ENCODE peak calls at places on chromosomes 4 and X, in ten cellular contexts. J is left ventricle myocardium inferior; W is WERI-Rb-1; Q is cardiac muscle cell; T is CD4-positive, alpha-beta memory T cell; K is effector memory CD4-positive, alpha-beta T cell; U is endodermal cell; I is fibroblast of pulmonary artery; F is aorta; R is skeletal muscle cell. G is an unnamed sample.

GRCh38 chrX:53362439-53362838 is 60.0 kb downstream of the SMC1A start:
- DNase-seq in F (no peak), K (no peak), R (no peak), T (no peak), J (no peak), Q (no peak), W (no peak), I (no peak), U (no peak), G (no peak)

GRCh38 chr4:19675172-19675811 is 576.4 kb upstream of the SLIT2 start:
- DNase-seq in I (peak; percentile 39), F (no peak), T (no peak), W (no peak), J (no peak), K (no peak), R (peak; percentile 23), U (no peak), Q (no peak), G (no peak)

GRCh38 chr4:123624959-123625358 is 228.4 kb downstream of the SPRY1 start:
- DNase-seq in T (peak; percentile 8), Q (no peak), F (no peak), K (no peak), W (no peak), U (no peak), I (no peak), J (no peak), R (no peak), G (no peak)

GRCh38 chrX:43716696-43717095 is 60.6 kb downstream of the MAOA start:
- DNase-seq in I (no peak), W (no peak), U (no peak), F (no peak), Q (no peak), J (no peak), T (no peak), K (no peak), R (no peak), G (no peak)

GRCh38 chrX:72020788-72021187 is 110.1 kb downstream of the NHSL2 start:
- DNase-seq in T (no peak), I (no peak), J (no peak), W (no peak), Q (no peak), R (no peak), U (peak; percentile 20), F (no peak), K (no peak), G (no peak)

GRCh38 chr4:167989815-167990214 is 102.5 kb upstream of the ANXA10 start:
- DNase-seq in R (no peak), Q (no peak), I (peak; percentile 22), U (no peak), W (no peak), F (no peak), K (no peak), J (no peak), T (no peak), G (no peak)

GRCh38 chrX:2188316-2188715 is 312.5 kb downstream of the DHRSX start:
- DNase-seq in F (no peak), K (no peak), J (no peak), R (no peak), U (peak; percentile 70), I (no peak), T (no peak), Q (no peak), W (no peak), G (no peak)

GRCh38 chr4:69503558-69503957 is 7.9 kb upstream of the UGT2B4 start:
- DNase-seq in R (no peak), Q (no peak), W (no peak), T (no peak), J (no peak), U (peak; percentile 77), I (no peak), F (no peak), K (no peak), G (no peak)

GRCh38 chr4:148054275-148054674 is 322.4 kb downstream of the ARHGAP10 start:
- DNase-seq in U (no peak), K (no peak), T (no peak), J (no peak), F (no peak), R (peak; percentile 5), W (peak; percentile 92), I (no peak), Q (no peak), G (peak; percentile 19)

GRCh38 chr4:149911995-149912394 is 96.4 kb upstream of the IQCM start:
- DNase-seq in F (no peak), W (no peak), J (no peak), K (no peak), T (no peak), U (no peak), R (no peak), I (no peak), Q (no peak), G (no peak)

GRCh38 chr4:85127653-85128052 is 161.2 kb upstream of the WDFY3 start:
- DNase-seq in K (no peak), R (no peak), Q (peak; percentile 56), I (peak; percentile 49), U (peak; percentile 92), J (no peak), T (no peak), W (peak; percentile 48), F (no peak), G (no peak)

GRCh38 chrX:119790977-119791436 is 423 bp downstream of the RPL39 start:
- DNase-seq in R (no peak), U (peak; percentile 47), J (no peak), K (peak; percentile 1), W (peak; percentile 14), I (peak; percentile 47), F (no peak), Q (peak; percentile 17), T (peak; percentile 42), G (no peak)

GRCh38 chr4:174669278-174669677 is 147.0 kb upstream of the HPGD start:
- DNase-seq in W (no peak), J (no peak), K (no peak), U (no peak), T (no peak), F (no peak), I (peak; percentile 90), Q (no peak), R (peak; percentile 74), G (no peak)

DNA sequence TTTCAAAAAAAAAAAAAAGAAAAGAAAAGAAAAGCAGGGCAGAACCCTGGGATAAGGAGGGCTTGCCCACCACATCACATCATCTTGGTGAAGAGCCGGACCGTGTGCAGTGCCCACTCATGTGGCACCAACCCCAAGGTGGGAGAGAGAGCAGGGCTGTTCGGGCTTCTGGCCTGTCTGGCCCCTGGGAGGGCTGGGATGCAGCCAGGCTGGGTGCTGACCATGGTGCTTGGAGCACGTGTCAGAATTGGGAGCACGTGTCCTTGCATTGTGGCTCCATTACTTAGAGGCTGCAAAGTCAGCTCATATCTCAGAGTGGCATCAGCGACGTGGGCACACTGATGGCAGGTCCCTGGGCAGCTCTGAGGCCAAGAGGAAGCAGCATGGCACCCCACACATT is 100.9 kb upstream of the AFAP1 start:
- DNase-seq in W (no peak), K (no peak), Q (peak; percentile 71), T (no peak), F (no peak), I (no peak), U (no peak), R (no peak), J (no peak), G (no peak)
- H3K4me3 ChIP-seq in W (no peak overlapping the region), K (no peak overlapping the region), Q (no peak overlapping the region), T (no peak overlapping the region), F (no peak overlapping the region), I (no peak overlapping the region), U (no peak overlapping the region), R (no peak overlapping the region), J (no peak overlapping the region), G (no peak overlapping the region)

GRCh38 chr4:76305971-76306881 is at the start of gene STBD1:
- DNase-seq in F (peak; percentile 91), K (no peak), U (peak; percentile 93), Q (peak; percentile 96), R (no peak), J (peak; percentile 85), I (peak; percentile 57), W (peak; percentile 82), T (peak; percentile 40), G (peak; percentile 19)
- H3K4me3 ChIP-seq in F (peak within 1 kb of the TSS; percentile 75), K (peak within 1 kb of the TSS; percentile 87), U (peak within 1 kb of the TSS; percentile 93), Q (peak within 1 kb of the TSS; percentile 94), R (peak within 1 kb of the TSS; percentile 74), J (peak within 1 kb of the TSS; percentile 83), I (peak within 1 kb of the TSS; percentile 81), W (peak within 1 kb of the TSS; percentile 93), T (peak within 1 kb of the TSS; percentile 68), G (peak within 1 kb of the TSS; percentile 62)

GRCh38 chrX:9131066-9131465 is 97.1 kb upstream of the FAM9B start:
- DNase-seq in K (no peak), U (no peak), R (no peak), T (no peak), I (no peak), W (no peak), Q (no peak), J (no peak), F (no peak), G (no peak)

GRCh38 chrX:9134341-9134740 is 100.4 kb upstream of the FAM9B start:
- DNase-seq in U (no peak), J (no peak), R (no peak), K (no peak), W (no peak), T (no peak), I (no peak), Q (no peak), F (no peak), G (no peak)

GRCh38 chrX:9132036-9132435 is 98.1 kb upstream of the FAM9B start:
- DNase-seq in T (no peak), R (no peak), K (no peak), U (no peak), F (no peak), Q (no peak), W (peak; percentile 12), I (no peak), J (no peak), G (no peak)

GRCh38 chrX:9135901-9136510 is 102.1 kb upstream of the FAM9B start:
- DNase-seq in R (no peak), F (no peak), J (no peak), W (peak; percentile 28), U (no peak), K (no peak), Q (no peak), T (no peak), I (peak; percentile 40), G (no peak)

GRCh38 chrX:9133426-9133825 is 99.5 kb upstream of the FAM9B start:
- DNase-seq in R (no peak), K (no peak), T (no peak), U (no peak), W (no peak), I (peak; percentile 35), F (no peak), J (no peak), Q (no peak), G (no peak)
- H3K4me3 ChIP-seq in R (no peak overlapping the region), K (no peak overlapping the region), T (no peak overlapping the region), U (no peak overlapping the region), W (no peak overlapping the region), I (no peak overlapping the region), F (no peak overlapping the region), J (no peak overlapping the region), Q (no peak overlapping the region), G (no peak overlapping the region)

DNA sequence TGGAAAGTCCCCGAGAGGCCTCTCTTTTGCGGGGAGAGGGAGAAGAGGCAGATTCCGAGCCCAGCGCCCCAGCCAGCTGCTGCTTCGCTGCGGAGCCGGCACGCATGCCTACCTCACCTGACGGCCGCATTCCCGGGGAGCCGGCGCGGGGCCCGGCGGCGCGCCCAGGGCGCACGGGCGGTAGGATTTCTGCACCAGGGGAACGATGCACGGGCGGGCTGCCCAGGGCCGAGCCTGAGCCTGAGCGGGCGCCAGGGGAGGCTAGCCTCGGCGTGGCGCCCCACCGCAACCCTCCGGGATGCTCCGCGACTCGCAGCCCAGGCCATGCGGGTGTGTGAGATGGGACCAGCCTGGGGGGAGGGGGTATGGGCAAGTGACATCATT is 81.3 kb upstream of the SCML1 start:
- DNase-seq in Q (peak; percentile 39), W (no peak), R (no peak), J (no peak), U (peak; percentile 64), T (no peak), K (no peak), F (no peak), I (no peak), G (no peak)
- H3K4me3 ChIP-seq in Q (peak overlapping the region; percentile 27), W (peak overlapping the region; percentile 38), R (no peak overlapping the region), J (peak overlapping the region; percentile 56), U (peak overlapping the region; percentile 74), T (peak overlapping the region; percentile 47), K (peak overlapping the region; percentile 31), F (peak overlapping the region; percentile 26), I (no peak overlapping the region), G (peak overlapping the region; percentile 30)

G was measured in naive thymus-derived CD4-positive, alpha-beta T cell.